ENCODE peak calls at places on chromosomes 13 and 19, in nine cellular contexts. W is iris pigment epithelial cell; U is left lobe of liver; R is GM20000; C is IMR-90; L is CD8-positive, alpha-beta T cell; H is BE2C; P is fibroblast of the aortic adventitia; N is MV-4-11. K is an unnamed sample.

GRCh38 chr19:30357580-30357954 is 14.6 kb upstream of the ZNF536 start:
- DNase-seq in P (no peak), H (no peak), L (no peak), C (no peak), R (no peak), U (no peak), N (no peak), W (no peak), K (no peak)

GRCh38 chr13:94599877-94600276 is 1.8 kb upstream of the GPR180 start:
- DNase-seq in H (no peak), R (no peak), N (no peak), U (peak), C (no peak), W (no peak), P (no peak), L (no peak), K (no peak)

GRCh38 chr13:93151277-93151676 is 75.3 kb upstream of the GPC6 start:
- DNase-seq in W (peak), U (no peak), R (no peak), L (no peak), C (peak), H (no peak), P (peak), N (peak), K (no peak)

GRCh38 chr19:49949735-49950589 is 11.0 kb downstream of the SIGLEC11 start:
- DNase-seq in L (no peak), U (no peak), W (no peak), C (no peak), P (no peak), H (no peak), N (no peak), R (no peak), K (no peak)

GRCh38 chr19:12834976-12835757 is 788 bp upstream of the RTBDN start:
- DNase-seq in W (no peak), R (peak), C (no peak), N (no peak), L (no peak), P (no peak), H (peak), U (no peak), K (peak)

GRCh38 chr13:101881593-101881992 is 429.1 kb downstream of the ITGBL1 start:
- DNase-seq in P (no peak), H (no peak), C (no peak), W (no peak), R (no peak), N (no peak), U (no peak), L (no peak), K (no peak)

GRCh38 chr13:36666482-36667264 is 7.1 kb upstream of the SERTM1 start:
- DNase-seq in N (no peak), U (no peak), W (no peak), H (no peak), R (no peak), L (no peak), P (no peak), C (no peak), K (no peak)

GRCh38 chr13:51970251-51970793 is 40.9 kb downstream of the ATP7B start:
- DNase-seq in P (no peak), W (no peak), N (no peak), L (no peak), H (no peak), U (no peak), C (no peak), R (no peak), K (peak)

GRCh38 chr13:100608906-100609305 is 20.3 kb upstream of the GGACT start:
- DNase-seq in P (peak), L (no peak), W (peak), C (no peak), R (peak), H (no peak), U (no peak), N (peak), K (no peak)

GRCh38 chr13:27189192-27189591 is 17.6 kb upstream of the USP12 start:
- DNase-seq in U (no peak), H (no peak), R (no peak), C (no peak), L (no peak), W (no peak), P (no peak), N (no peak), K (no peak)